ENCODE peak calls at places on chromosomes 12 and 14, in five cellular contexts. Q is pancreas; P is naive B cell; R is activated CD4-positive, CD25-positive, alpha-beta regulatory T cell treated with anti-CD3 and anti-CD28 coated beads, Interleukin-2, amount 50 U/mL, for 16 hours; J is activated CD4-positive, alpha-beta T cell treated with anti-CD3 and anti-CD28 coated beads, Interleukin-2, amount 10 ng/mL, durations not matched to agents 7 days and 5 days. G is an unnamed sample.

GRCh38 chr14:98194821-98195220 is 1077.2 kb downstream of the BCL11B start:
- DNase-seq in Q (no peak), P (no peak), R (no peak), J (no peak), G (no peak)

GRCh38 chr12:103771466-103771865 is 69.6 kb downstream of the NT5DC3 start:
- DNase-seq in Q (no peak), P (peak), R (no peak), J (no peak), G (no peak)

GRCh38 chr12:12527820-12528296 is 34.8 kb downstream of the DUSP16 start:
- DNase-seq in Q (peak), P (no peak), R (no peak), J (peak), G (no peak)

GRCh38 chr12:107402041-107403022 is 283.3 kb upstream of the PWP1 start:
- DNase-seq in Q (peak), P (no peak), R (peak), J (peak), G (no peak)

GRCh38 chr12:31600252-31600651 is 9.3 kb upstream of the DENND5B start:
- DNase-seq in Q (no peak), P (no peak), R (no peak), J (no peak), G (no peak)

GRCh38 chr12:42260518-42260917 is 22.5 kb upstream of the YAF2 start:
- DNase-seq in Q (no peak), P (no peak), R (no peak), J (no peak), G (no peak)

GRCh38 chr12:5914387-5915149 is 30.5 kb downstream of the ANO2 start:
- DNase-seq in Q (no peak), P (no peak), R (no peak), J (no peak), G (peak)

GRCh38 chr12:4031703-4032291 is 158.6 kb upstream of the PARP11 start:
- DNase-seq in Q (peak), P (no peak), R (no peak), J (no peak), G (peak)

GRCh38 chr12:176321-177181 is 37.4 kb downstream of the SLC6A12 start:
- DNase-seq in Q (no peak), P (no peak), R (no peak), J (no peak), G (no peak)